ENCODE peak calls at places on chromosomes 5 and 9, in five cellular contexts. I is epithelial cell of proximal tubule, J is HepG2, V is ovary, Q is left ventricle myocardium inferior. P is an unnamed sample.

GRCh38 chr5:161155451-161155850 is 303.4 kb upstream of the ATP10B start:
- DNase-seq in I (no peak), J (no peak), V (no peak), Q (no peak), P (peak; percentile 5)

GRCh38 chr5:60789541-60789940 is 54.5 kb downstream of the ELOVL7 start:
- DNase-seq in I (no peak), J (no peak), V (no peak), Q (no peak), P (no peak)

GRCh38 chr5:13972029-13972428 is 27.5 kb upstream of the DNAH5 start:
- DNase-seq in I (no peak), J (no peak), V (no peak), Q (no peak), P (no peak)

GRCh38 chr9:84383178-84383577 is 42.6 kb upstream of the SLC28A3 start:
- DNase-seq in I (no peak), J (no peak), V (no peak), Q (no peak), P (no peak)

GRCh38 chr9:98276907-98277469 is 21.5 kb upstream of the TBC1D2 start:
- DNase-seq in I (no peak), J (no peak), V (no peak), Q (no peak), P (no peak)

GRCh38 chr5:151216781-151217180 is 7.1 kb downstream of the CCDC69 start:
- DNase-seq in I (no peak), J (no peak), V (no peak), Q (no peak), P (no peak)

GRCh38 chr9:28032178-28032532 is 458.9 kb upstream of the C9orf72 start:
- DNase-seq in I (no peak), J (no peak), V (no peak), Q (no peak), P (peak; percentile 12)

GRCh38 chr5:72388652-72389051 is 68.5 kb downstream of the PTCD2 start:
- DNase-seq in I (no peak), J (no peak), V (no peak), Q (peak; percentile 39), P (no peak)

GRCh38 chr9:129387822-129388221 is 209.8 kb upstream of the IER5L start:
- DNase-seq in I (no peak), J (no peak), V (no peak), Q (no peak), P (no peak)

GRCh38 chr9:104074876-104075275 is 19.2 kb upstream of the SMC2 start:
- DNase-seq in I (peak; percentile 59), J (peak; percentile 32), V (no peak), Q (no peak), P (peak; percentile 56)

GRCh38 chr9:112665347-112665746 is 52.6 kb downstream of the INIP start:
- DNase-seq in I (no peak), J (no peak), V (no peak), Q (no peak), P (no peak)

GRCh38 chr9:115591584-115591984 is 473.6 kb upstream of the TNC start:
- DNase-seq in I (peak; percentile 97), J (peak; percentile 74), V (peak; percentile 10), Q (peak; percentile 18), P (peak; percentile 95)

GRCh38 chr9:133539434-133539833 is 4.9 kb downstream of the ADAMTSL2 start:
- DNase-seq in I (no peak), J (no peak), V (no peak), Q (peak; percentile 78), P (no peak)

GRCh38 chr5:169064093-169064492 is 236.8 kb downstream of the SLIT3 start:
- DNase-seq in I (no peak), J (no peak), V (no peak), Q (no peak), P (peak; percentile 47)

GRCh38 chr5:147673276-147673675 is 109.3 kb downstream of the JAKMIP2 start:
- DNase-seq in I (no peak), J (no peak), V (no peak), Q (no peak), P (no peak)

GRCh38 chr5:112995764-112996618 is 19.4 kb downstream of the DCP2 start:
- DNase-seq in I (no peak), J (peak; percentile 50), V (peak; percentile 68), Q (peak; percentile 55), P (no peak)

GRCh38 chr5:180069589-180070247 is 1.8 kb downstream of the RNF130 start:
- DNase-seq in I (no peak), J (peak; percentile 56), V (no peak), Q (no peak), P (no peak)

GRCh38 chr5:93250431-93250830 is 330.6 kb downstream of the NR2F1-AS1 start:
- DNase-seq in I (no peak), J (no peak), V (no peak), Q (no peak), P (no peak)

GRCh38 chr5:123490974-123491373 is 21.0 kb upstream of the CSNK1G3 start:
- DNase-seq in I (no peak), J (no peak), V (no peak), Q (no peak), P (no peak)

GRCh38 chr5:107799306-107799705 is 128.6 kb upstream of the EFNA5 start:
- DNase-seq in I (no peak), J (no peak), V (no peak), Q (no peak), P (no peak)

GRCh38 chr5:107809201-107810034 is 138.7 kb upstream of the EFNA5 start:
- DNase-seq in I (no peak), J (no peak), V (no peak), Q (no peak), P (no peak)

GRCh38 chr5:62093981-62094380 is 212.0 kb upstream of the KIF2A start:
- DNase-seq in I (peak; percentile 30), J (no peak), V (no peak), Q (no peak), P (peak; percentile 76)

GRCh38 chr9:31608881-31609280 is 775.6 kb upstream of the ACO1 start:
- DNase-seq in I (no peak), J (no peak), V (no peak), Q (no peak), P (no peak)

GRCh38 chr5:1515311-1515920 is 8.3 kb downstream of the LPCAT1 start:
- DNase-seq in I (no peak), J (no peak), V (peak; percentile 3), Q (peak; percentile 12), P (no peak)

GRCh38 chr9:96068511-96068910 is 193.0 kb downstream of the ERCC6L2 start:
- DNase-seq in I (no peak), J (no peak), V (peak; percentile 78), Q (no peak), P (no peak)

GRCh38 chr9:3931996-3932906 is 367.6 kb downstream of the GLIS3 start:
- DNase-seq in I (no peak), J (no peak), V (no peak), Q (no peak), P (no peak)

GRCh38 chr9:4299006-4299795 is 667 bp downstream of the GLIS3 start:
- DNase-seq in I (no peak), J (no peak), V (peak; percentile 51), Q (peak; percentile 24), P (peak; percentile 52)

GRCh38 chr5:133780619-133781280 is 168.4 kb upstream of the FSTL4 start:
- DNase-seq in I (no peak), J (no peak), V (no peak), Q (no peak), P (no peak)

GRCh38 chr5:133778636-133779035 is 166.3 kb upstream of the FSTL4 start:
- DNase-seq in I (no peak), J (no peak), V (no peak), Q (no peak), P (no peak)

GRCh38 chr5:133781446-133781845 is 169.1 kb upstream of the FSTL4 start:
- DNase-seq in I (no peak), J (no peak), V (no peak), Q (no peak), P (no peak)

GRCh38 chr5:133777951-133778350 is 165.6 kb upstream of the FSTL4 start:
- DNase-seq in I (no peak), J (no peak), V (no peak), Q (no peak), P (no peak)

GRCh38 chr5:133779828-133780475 is 167.6 kb upstream of the FSTL4 start:
- DNase-seq in I (no peak), J (no peak), V (no peak), Q (no peak), P (no peak)
- TF ChIP-seq CTCF in I (peak; percentile 27), J (peak; percentile 36), V (no peak), Q (no peak), P (no peak)

GRCh38 chr5:144313147-144313726 is 142.6 kb downstream of the KCTD16 start:
- DNase-seq in I (no peak), J (no peak), V (no peak), Q (no peak), P (no peak)
- H3K4me3 ChIP-seq in I (no peak overlapping the region), J (no peak overlapping the region), V (no peak overlapping the region), Q (no peak overlapping the region), P (no peak overlapping the region)

GRCh38 chr9:108671156-108671555 is 184.6 kb downstream of the ACTL7B start:
- DNase-seq in I (no peak), J (peak; percentile 17), V (no peak), Q (no peak), P (no peak)
- TF ChIP-seq CTCF in I (peak; percentile 53), J (peak; percentile 61), V (no peak), Q (peak; percentile 7), P (peak; percentile 38)

GRCh38 chr9:105385372-105385985 is 62.4 kb upstream of the FSD1L start:
- DNase-seq in I (no peak), J (no peak), V (peak; percentile 37), Q (peak; percentile 20), P (no peak)
- H3K4me3 ChIP-seq in I (no peak overlapping the region), J (no peak overlapping the region), V (peak overlapping the region; percentile 34), Q (peak overlapping the region; percentile 41), P (no peak overlapping the region)

GRCh38 chr5:131008329-131008728 is 156.7 kb downstream of the HINT1 start:
- DNase-seq in I (no peak), J (no peak), V (no peak), Q (no peak), P (no peak)

GRCh38 chr5:131001507-131001906 is 163.5 kb downstream of the HINT1 start:
- DNase-seq in I (no peak), J (no peak), V (no peak), Q (no peak), P (no peak)

GRCh38 chr5:131000289-131000688 is 164.8 kb downstream of the HINT1 start:
- DNase-seq in I (no peak), J (no peak), V (no peak), Q (no peak), P (no peak)

DNA sequence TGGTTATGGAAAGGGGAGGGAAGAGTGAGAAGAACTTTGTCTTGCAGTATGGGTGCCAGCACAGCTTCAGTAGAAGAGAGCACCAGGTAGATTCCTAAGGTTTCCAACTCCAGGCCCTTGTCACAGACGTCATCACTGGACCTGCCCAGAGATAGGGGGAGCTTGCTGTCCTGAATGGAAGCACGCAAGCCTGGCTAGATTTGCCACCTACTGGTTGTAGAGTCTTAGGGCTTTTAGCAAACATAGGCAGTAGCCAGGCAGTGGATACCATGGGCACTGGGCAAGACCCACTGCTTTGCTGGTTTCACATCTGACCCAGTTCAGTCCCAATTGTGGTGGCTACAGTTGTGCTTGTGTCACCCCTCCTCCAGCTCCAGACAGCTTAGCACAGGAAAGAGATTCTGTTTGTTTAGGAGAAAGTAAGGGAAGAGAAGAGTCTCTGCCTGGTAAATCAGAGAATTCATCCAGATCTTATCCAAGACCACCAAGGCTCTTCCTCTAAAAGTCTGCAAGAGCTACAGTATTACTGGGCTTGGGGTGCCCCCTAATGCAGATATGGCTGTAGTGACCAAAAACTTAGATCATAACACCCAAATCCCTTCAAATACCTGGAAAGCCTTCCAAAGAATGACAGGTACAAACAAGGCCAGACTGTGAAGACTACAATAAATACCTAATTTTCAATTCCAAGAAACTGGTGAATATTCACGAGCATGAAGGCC is 158.9 kb downstream of the HINT1 start:
- DNase-seq in I (no peak), J (peak; percentile 15), V (no peak), Q (no peak), P (no peak)
- TF ChIP-seq CTCF in I (no peak), J (peak; percentile 21), V (no peak), Q (no peak), P (no peak)

GRCh38 chr9:108854641-108855528 is 901 bp downstream of the ACTL7B start:
- DNase-seq in I (no peak), J (no peak), V (no peak), Q (no peak), P (no peak)
- H3K4me3 ChIP-seq in I (no peak overlapping the region), J (no peak overlapping the region), V (no peak overlapping the region), Q (no peak overlapping the region), P (no peak overlapping the region)

P was measured in retinal pigment epithelial cell.